ENCODE peak calls at places on chromosomes 6 and 20, in seven cellular contexts. P is K562, Z is GM23338, X is upper lobe of left lung, R is breast epithelium, J is spleen, Q is HL-60. W is an unnamed sample.

GRCh38 chr20:37142708-37143107 is 36.4 kb upstream of the RPN2 start:
- DNase-seq in P (no peak), Z (no peak), X (no peak), R (no peak), J (no peak), Q (no peak), W (no peak)

GRCh38 chr6:168950500-168951223 is 303.0 kb downstream of the THBS2 start:
- DNase-seq in P (no peak), Z (no peak), X (peak), R (no peak), J (no peak), Q (no peak), W (no peak)

GRCh38 chr6:11391934-11392777 is 145.4 kb upstream of the TMEM170B start:
- DNase-seq in P (no peak), Z (no peak), X (no peak), R (no peak), J (no peak), Q (no peak), W (no peak)

GRCh38 chr6:125670586-125670985 is 78.8 kb upstream of the HEY2 start:
- DNase-seq in P (no peak), Z (peak), X (no peak), R (peak), J (no peak), Q (no peak), W (no peak)

GRCh38 chr20:59811681-59812171 is 121.7 kb downstream of the SYCP2 start:
- DNase-seq in P (no peak), Z (no peak), X (no peak), R (no peak), J (peak), Q (no peak), W (no peak)

GRCh38 chr6:75149696-75150095 is 56.2 kb downstream of the COL12A1 start:
- DNase-seq in P (no peak), Z (no peak), X (no peak), R (no peak), J (no peak), Q (no peak), W (no peak)

GRCh38 chr6:9334979-9335378 is 899.6 kb upstream of the SLC35B3 start:
- DNase-seq in P (no peak), Z (no peak), X (no peak), R (no peak), J (no peak), Q (no peak), W (no peak)

GRCh38 chr20:41141153-41141815 is 3.9 kb downstream of the PLCG1 start:
- DNase-seq in P (peak), Z (no peak), X (peak), R (no peak), J (no peak), Q (no peak), W (peak)

GRCh38 chr6:33694401-33694931 is 17.0 kb downstream of the UQCC2 start:
- DNase-seq in P (no peak), Z (no peak), X (peak), R (no peak), J (peak), Q (no peak), W (no peak)

DNA sequence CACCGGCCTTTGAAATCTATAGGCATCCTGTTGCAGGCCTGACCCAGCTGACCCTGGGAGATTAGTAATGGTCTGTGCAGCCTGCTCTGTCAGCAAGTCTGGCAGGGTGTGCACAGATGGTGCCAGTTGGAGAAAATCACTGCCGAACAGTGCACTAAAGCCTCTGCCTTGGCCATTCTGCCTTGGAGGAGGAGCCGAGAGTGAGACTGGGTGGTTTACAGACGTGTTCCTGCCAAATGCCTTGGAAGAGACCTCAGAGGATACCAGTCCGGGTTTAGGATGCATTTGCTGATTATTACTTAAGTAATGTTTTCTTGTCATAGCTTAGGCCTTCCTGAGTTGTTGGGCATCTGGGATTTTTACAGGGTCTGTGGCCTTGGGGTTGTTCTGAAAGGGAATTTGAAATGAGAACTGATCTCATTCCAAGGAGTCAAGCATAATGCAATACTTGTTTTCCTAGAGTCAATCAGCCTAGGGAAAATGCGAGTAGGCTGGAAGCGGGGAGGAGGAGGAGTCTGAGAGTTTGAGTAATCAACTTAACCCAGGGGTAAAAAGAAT is 292.1 kb downstream of the SOX4 start:
- DNase-seq in P (no peak), Z (no peak), X (no peak), R (peak), J (no peak), Q (no peak), W (no peak)
- H3K4me3 ChIP-seq in P (no peak), Z (no peak), X (no peak), R (no peak), J (no peak), Q (no peak), W (no peak)

GRCh38 chr20:17610566-17611289 is 40.9 kb downstream of the DSTN start:
- DNase-seq in P (no peak), Z (peak), X (peak), R (peak), J (peak), Q (no peak), W (peak)
- H3K27ac ChIP-seq in P (no peak), Z (peak), X (peak), R (peak), J (peak), Q (peak), W (peak)

DNA sequence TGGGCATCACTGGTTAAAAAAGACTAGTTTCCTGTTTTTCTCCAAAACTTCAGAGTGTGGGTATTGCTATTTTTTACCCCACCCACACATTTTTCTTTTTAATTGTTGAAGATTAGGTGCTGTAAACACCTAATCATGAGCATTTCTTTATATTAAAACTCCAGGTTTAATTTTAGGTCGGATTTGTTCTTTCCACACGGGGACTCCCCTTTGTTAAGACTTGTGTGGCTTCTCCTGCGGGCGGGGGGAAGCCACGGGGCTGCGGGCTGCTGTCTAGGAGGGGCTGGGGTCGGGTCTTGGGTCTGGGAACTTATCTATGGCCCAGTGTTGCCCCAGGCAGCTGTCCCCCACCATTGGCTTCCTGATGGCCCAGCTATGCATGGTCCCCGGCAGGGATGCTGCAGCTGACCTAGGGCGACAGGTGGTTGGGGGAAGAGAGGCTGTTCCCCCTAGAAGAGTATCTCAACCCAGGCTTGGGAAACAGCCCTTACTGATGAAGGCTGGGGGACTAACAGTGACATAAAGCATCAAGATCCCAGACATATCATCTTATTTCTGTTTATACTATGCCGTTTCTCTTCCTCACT is 87.3 kb downstream of the HIVEP2 start:
- DNase-seq in P (no peak), Z (no peak), X (peak), R (no peak), J (peak), Q (no peak), W (no peak)
- TF ChIP-seq POLR2AphosphoS5 in P (no peak), Z (no peak), X (no peak), R (no peak), J (peak), Q (no peak), W (no peak)

GRCh38 chr6:134172020-134172766 is 119.8 kb upstream of the SLC2A12 start:
- DNase-seq in P (no peak), Z (no peak), X (no peak), R (no peak), J (no peak), Q (no peak), W (no peak)
- H3K4me3 ChIP-seq in P (no peak), Z (no peak), X (peak), R (peak), J (peak), Q (no peak), W (no peak)

GRCh38 chr6:144912474-144912873 is 627.3 kb downstream of the UTRN start:
- DNase-seq in P (no peak), Z (peak), X (no peak), R (no peak), J (no peak), Q (no peak), W (no peak)
- H3K27ac ChIP-seq in P (no peak), Z (no peak), X (no peak), R (no peak), J (no peak), Q (no peak), W (no peak)

GRCh38 chr6:160520043-160520904 is 143.8 kb downstream of the LPA start:
- DNase-seq in P (peak), Z (peak), X (peak), R (peak), J (peak), Q (peak), W (peak)
- TF ChIP-seq POLR2AphosphoS5 in P (peak), Z (peak), X (no peak), R (no peak), J (peak), Q (no peak), W (no peak)

DNA sequence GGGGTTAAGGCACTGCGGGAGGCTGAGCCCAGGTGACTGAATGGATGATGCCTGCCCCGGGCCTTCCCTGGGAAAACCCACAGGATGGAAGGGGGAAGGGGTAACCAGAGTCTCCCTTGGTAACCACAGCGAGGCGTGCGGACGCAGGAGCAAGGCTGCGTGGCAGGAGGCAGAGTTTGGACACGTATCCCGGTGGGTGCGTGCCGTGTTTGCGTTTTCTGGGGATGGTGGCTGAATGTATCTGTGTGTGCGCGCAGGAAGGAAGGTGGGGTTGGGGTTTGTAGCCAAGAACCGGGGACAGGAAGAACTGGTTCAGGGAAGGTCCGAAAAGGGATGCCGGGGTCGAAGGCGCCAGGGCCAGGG is 1.8 kb downstream of the MDGA1 start:
- DNase-seq in P (no peak), Z (no peak), X (no peak), R (no peak), J (no peak), Q (no peak), W (no peak)
- H3K4me3 ChIP-seq in P (no peak), Z (peak), X (peak), R (peak), J (peak), Q (no peak), W (peak)